ENCODE peak calls at places on chromosomes 4 and X, in six cellular contexts. One of them, this sample, is unnamed.

GRCh38 chr4:144178414-144178813 is 37.9 kb upstream of the GYPA start:
- DNase-seq in progenitor cell of endocrine pancreas: no peak
- DNase-seq in GM20000: no peak
- DNase-seq in tibial nerve: no peak
- DNase-seq in AG09319: no peak
- DNase-seq in GM10248: no peak
- DNase-seq in this sample: no peak

GRCh38 chrX:39689374-39690104 is 408.2 kb downstream of the BCOR start:
- DNase-seq in tibial nerve: no peak
- DNase-seq in GM20000: no peak
- DNase-seq in GM10248: no peak
- DNase-seq in progenitor cell of endocrine pancreas: no peak
- DNase-seq in AG09319: no peak
- DNase-seq in this sample: no peak

GRCh38 chr4:164109517-164109916 is 615.0 kb downstream of the TMA16 start:
- DNase-seq in AG09319: no peak
- DNase-seq in tibial nerve: no peak
- DNase-seq in GM20000: no peak
- DNase-seq in GM10248: no peak
- DNase-seq in progenitor cell of endocrine pancreas: no peak
- DNase-seq in this sample: no peak

GRCh38 chr4:2804973-2805501 is 12.2 kb downstream of the SH3BP2 start:
- DNase-seq in GM10248: no peak
- DNase-seq in AG09319: no peak
- DNase-seq in GM20000: no peak
- DNase-seq in tibial nerve: no peak
- DNase-seq in progenitor cell of endocrine pancreas: no peak
- DNase-seq in this sample: no peak

GRCh38 chrX:121161501-121161933 is 114.1 kb downstream of the GLUD2 start:
- DNase-seq in GM10248: no peak
- DNase-seq in AG09319: no peak
- DNase-seq in GM20000: no peak
- DNase-seq in tibial nerve: no peak
- DNase-seq in progenitor cell of endocrine pancreas: no peak
- DNase-seq in this sample: no peak

GRCh38 chr4:168637872-168638756 is 141.3 kb downstream of the PALLD start:
- DNase-seq in AG09319: peak; percentile 70
- DNase-seq in GM20000: no peak
- DNase-seq in GM10248: no peak
- DNase-seq in tibial nerve: no peak
- DNase-seq in progenitor cell of endocrine pancreas: no peak
- DNase-seq in this sample: no peak

GRCh38 chr4:126071346-126072333 is 756.9 kb downstream of the FAT4 start:
- DNase-seq in progenitor cell of endocrine pancreas: no peak
- DNase-seq in GM10248: no peak
- DNase-seq in GM20000: no peak
- DNase-seq in AG09319: peak; percentile 44
- DNase-seq in tibial nerve: no peak
- DNase-seq in this sample: no peak

GRCh38 chr4:22191565-22192301 is 243.2 kb upstream of the KCNIP4 start:
- DNase-seq in tibial nerve: no peak
- DNase-seq in AG09319: no peak
- DNase-seq in GM10248: no peak
- DNase-seq in progenitor cell of endocrine pancreas: no peak
- DNase-seq in GM20000: no peak
- DNase-seq in this sample: no peak

GRCh38 chrX:125210146-125210545 is 109.5 kb upstream of the TEX13C start:
- DNase-seq in GM10248: no peak
- DNase-seq in GM20000: no peak
- DNase-seq in tibial nerve: no peak
- DNase-seq in progenitor cell of endocrine pancreas: no peak
- DNase-seq in AG09319: no peak
- DNase-seq in this sample: no peak

GRCh38 chr4:41795796-41796195 is 47.3 kb upstream of the PHOX2B start:
- DNase-seq in tibial nerve: no peak
- DNase-seq in GM20000: no peak
- DNase-seq in progenitor cell of endocrine pancreas: no peak
- DNase-seq in GM10248: no peak
- DNase-seq in AG09319: no peak
- DNase-seq in this sample: no peak

GRCh38 chr4:85677286-85677685 is 202.3 kb downstream of the ARHGAP24 start:
- DNase-seq in GM10248: no peak
- DNase-seq in AG09319: no peak
- DNase-seq in GM20000: no peak
- DNase-seq in tibial nerve: no peak
- DNase-seq in progenitor cell of endocrine pancreas: no peak
- DNase-seq in this sample: no peak

GRCh38 chrX:115949900-115950822 is 220.4 kb upstream of the AGTR2 start:
- DNase-seq in GM20000: no peak
- DNase-seq in progenitor cell of endocrine pancreas: no peak
- DNase-seq in tibial nerve: no peak
- DNase-seq in AG09319: no peak
- DNase-seq in GM10248: no peak
- DNase-seq in this sample: no peak

GRCh38 chr4:106266201-106266600 is 49.8 kb downstream of the TBCK start:
- DNase-seq in tibial nerve: no peak
- DNase-seq in progenitor cell of endocrine pancreas: no peak
- DNase-seq in GM10248: no peak
- DNase-seq in AG09319: peak; percentile 28
- DNase-seq in GM20000: peak; percentile 12
- DNase-seq in this sample: no peak

GRCh38 chrX:12890467-12890866 is 16.0 kb upstream of the TLR8 start:
- DNase-seq in tibial nerve: no peak
- DNase-seq in GM20000: peak; percentile 29
- DNase-seq in AG09319: no peak
- DNase-seq in GM10248: peak; percentile 42
- DNase-seq in progenitor cell of endocrine pancreas: no peak
- DNase-seq in this sample: no peak

GRCh38 chrX:98068210-98068609 is 1184.5 kb downstream of the RPA4 start:
- DNase-seq in tibial nerve: no peak
- DNase-seq in AG09319: no peak
- DNase-seq in progenitor cell of endocrine pancreas: no peak
- DNase-seq in GM10248: no peak
- DNase-seq in GM20000: no peak
- DNase-seq in this sample: no peak

GRCh38 chrX:21723814-21724213 is 34.1 kb downstream of the SMPX start:
- DNase-seq in tibial nerve: no peak
- DNase-seq in GM10248: no peak
- DNase-seq in GM20000: no peak
- DNase-seq in AG09319: no peak
- DNase-seq in progenitor cell of endocrine pancreas: no peak
- DNase-seq in this sample: no peak

GRCh38 chr4:7812191-7812860 is 127.3 kb downstream of the AFAP1 start:
- DNase-seq in GM20000: no peak
- DNase-seq in GM10248: no peak
- DNase-seq in AG09319: no peak
- DNase-seq in progenitor cell of endocrine pancreas: no peak
- DNase-seq in tibial nerve: no peak
- DNase-seq in this sample: no peak

GRCh38 chr4:165927366-165927765 is 54.3 kb downstream of the TLL1 start:
- DNase-seq in tibial nerve: no peak
- DNase-seq in progenitor cell of endocrine pancreas: no peak
- DNase-seq in GM10248: no peak
- DNase-seq in GM20000: no peak
- DNase-seq in AG09319: no peak
- DNase-seq in this sample: no peak

GRCh38 chrX:10620121-10620699 is at the start of gene MID1:
- DNase-seq in GM20000: peak; percentile 11
- DNase-seq in AG09319: peak; percentile 51
- DNase-seq in progenitor cell of endocrine pancreas: peak; percentile 33
- DNase-seq in tibial nerve: peak; percentile 59
- DNase-seq in GM10248: peak; percentile 12
- DNase-seq in this sample: peak; percentile 72

GRCh38 chrX:115689931-115690330 is 129.0 kb downstream of the PLS3 start:
- DNase-seq in AG09319: no peak
- DNase-seq in GM20000: no peak
- DNase-seq in GM10248: no peak
- DNase-seq in tibial nerve: no peak
- DNase-seq in progenitor cell of endocrine pancreas: no peak
- DNase-seq in this sample: no peak

GRCh38 chr4:3226467-3226866 is 22.5 kb upstream of the MSANTD1 start:
- DNase-seq in GM10248: no peak
- DNase-seq in GM20000: no peak
- DNase-seq in tibial nerve: no peak
- DNase-seq in progenitor cell of endocrine pancreas: no peak
- DNase-seq in AG09319: no peak
- DNase-seq in this sample: no peak

GRCh38 chr4:150960818-150961217 is 54.3 kb downstream of the LRBA start:
- DNase-seq in GM10248: no peak
- DNase-seq in AG09319: no peak
- DNase-seq in GM20000: no peak
- DNase-seq in progenitor cell of endocrine pancreas: no peak
- DNase-seq in tibial nerve: no peak
- DNase-seq in this sample: no peak

DNA sequence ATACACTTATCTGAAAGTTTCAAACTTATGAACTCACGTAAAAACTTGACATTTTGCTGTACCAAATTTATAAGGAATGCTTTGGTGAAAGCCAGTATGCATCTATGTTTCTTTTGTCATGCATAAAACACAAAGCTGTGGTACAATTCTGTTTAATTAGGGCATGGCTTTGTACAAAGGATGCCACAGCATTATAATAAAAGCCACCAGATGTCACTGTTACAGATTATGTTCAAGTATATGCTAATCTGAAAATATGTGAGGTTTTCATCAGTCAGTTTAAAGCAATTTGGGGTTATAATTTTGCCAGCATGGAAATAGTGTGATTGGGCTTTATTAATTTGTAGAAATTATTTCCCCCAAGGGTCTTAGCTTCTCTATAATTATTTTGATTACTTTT is 69.0 kb downstream of the ATOH1 start:
- DNase-seq in AG09319: no peak
- DNase-seq in tibial nerve: no peak
- DNase-seq in progenitor cell of endocrine pancreas: no peak
- DNase-seq in GM10248: no peak
- DNase-seq in GM20000: peak; percentile 12
- DNase-seq in this sample: no peak
- TF ChIP-seq CTCF in AG09319: no peak
- TF ChIP-seq CTCF in tibial nerve: peak; percentile 14
- TF ChIP-seq CTCF in progenitor cell of endocrine pancreas: peak; percentile 32
- TF ChIP-seq CTCF in GM10248: peak; percentile 32
- TF ChIP-seq CTCF in GM20000: no peak
- TF ChIP-seq CTCF in this sample: peak; percentile 64

DNA sequence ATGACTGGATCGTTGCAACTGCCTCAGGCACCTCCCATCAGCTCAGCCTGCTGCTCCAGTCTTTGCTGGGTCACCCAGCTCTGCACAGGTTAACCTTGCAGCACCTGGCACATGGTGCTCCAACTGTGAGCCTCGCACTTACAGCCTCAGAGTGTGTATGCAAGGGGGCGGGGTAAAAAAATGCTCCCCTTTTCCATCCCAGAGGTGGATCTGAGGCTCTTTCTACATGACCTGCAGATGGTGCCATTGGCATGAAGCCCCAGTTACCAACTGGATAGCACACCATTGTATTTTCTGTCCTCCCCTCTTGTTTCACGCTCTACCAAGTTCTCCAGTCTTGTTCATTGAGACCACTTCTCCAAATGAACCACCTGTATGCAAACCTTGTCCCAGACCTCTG is 46.2 kb upstream of the TRPC3 start:
- DNase-seq in tibial nerve: no peak
- DNase-seq in AG09319: no peak
- DNase-seq in progenitor cell of endocrine pancreas: no peak
- DNase-seq in GM20000: no peak
- DNase-seq in GM10248: no peak
- DNase-seq in this sample: no peak
- TF ChIP-seq CTCF in tibial nerve: no peak
- TF ChIP-seq CTCF in AG09319: peak; percentile 17
- TF ChIP-seq CTCF in progenitor cell of endocrine pancreas: no peak
- TF ChIP-seq CTCF in GM20000: no peak
- TF ChIP-seq CTCF in GM10248: no peak
- TF ChIP-seq CTCF in this sample: no peak

GRCh38 chr4:44671636-44672035 is 6.6 kb upstream of the GUF1 start:
- DNase-seq in GM20000: no peak
- DNase-seq in progenitor cell of endocrine pancreas: no peak
- DNase-seq in tibial nerve: no peak
- DNase-seq in GM10248: no peak
- DNase-seq in AG09319: no peak
- DNase-seq in this sample: no peak

GRCh38 chr4:44678094-44679023 is at the start of gene GUF1:
- DNase-seq in GM10248: peak; percentile 89
- DNase-seq in GM20000: peak; percentile 89
- DNase-seq in tibial nerve: peak; percentile 78
- DNase-seq in progenitor cell of endocrine pancreas: peak; percentile 69
- DNase-seq in AG09319: peak; percentile 49
- DNase-seq in this sample: peak; percentile 89

GRCh38 chr4:44679060-44679459 is 840 bp downstream of the GUF1 start:
- DNase-seq in AG09319: no peak
- DNase-seq in GM10248: no peak
- DNase-seq in GM20000: peak; percentile 13
- DNase-seq in progenitor cell of endocrine pancreas: no peak
- DNase-seq in tibial nerve: no peak
- DNase-seq in this sample: no peak

GRCh38 chr4:44670466-44671199 is 7.6 kb upstream of the GUF1 start:
- DNase-seq in GM20000: no peak
- DNase-seq in AG09319: no peak
- DNase-seq in GM10248: no peak
- DNase-seq in progenitor cell of endocrine pancreas: no peak
- DNase-seq in tibial nerve: no peak
- DNase-seq in this sample: no peak

DNA sequence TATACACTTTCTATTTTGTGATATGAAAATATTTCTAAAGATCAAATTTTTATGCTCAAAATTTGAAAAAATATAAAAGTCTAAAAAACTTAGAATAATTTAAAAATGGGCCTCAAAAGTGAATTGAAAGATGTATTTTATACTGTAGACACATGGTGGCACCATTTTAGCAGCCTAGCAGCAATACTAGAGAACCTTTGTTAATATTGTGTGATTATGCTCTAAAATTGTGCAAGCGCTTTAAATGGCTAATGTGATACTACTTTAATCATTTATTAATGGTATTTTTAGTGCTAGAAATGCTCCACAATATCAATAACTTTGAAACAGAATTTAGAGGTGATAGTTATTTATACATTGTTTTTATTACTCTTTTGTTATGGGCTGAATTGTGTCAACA is 3.7 kb upstream of the GUF1 start:
- DNase-seq in GM10248: no peak
- DNase-seq in AG09319: no peak
- DNase-seq in GM20000: no peak
- DNase-seq in tibial nerve: no peak
- DNase-seq in progenitor cell of endocrine pancreas: no peak
- DNase-seq in this sample: no peak
- TF ChIP-seq CTCF in GM10248: no peak
- TF ChIP-seq CTCF in AG09319: no peak
- TF ChIP-seq CTCF in GM20000: no peak
- TF ChIP-seq CTCF in tibial nerve: no peak
- TF ChIP-seq CTCF in progenitor cell of endocrine pancreas: no peak
- TF ChIP-seq CTCF in this sample: no peak

DNA sequence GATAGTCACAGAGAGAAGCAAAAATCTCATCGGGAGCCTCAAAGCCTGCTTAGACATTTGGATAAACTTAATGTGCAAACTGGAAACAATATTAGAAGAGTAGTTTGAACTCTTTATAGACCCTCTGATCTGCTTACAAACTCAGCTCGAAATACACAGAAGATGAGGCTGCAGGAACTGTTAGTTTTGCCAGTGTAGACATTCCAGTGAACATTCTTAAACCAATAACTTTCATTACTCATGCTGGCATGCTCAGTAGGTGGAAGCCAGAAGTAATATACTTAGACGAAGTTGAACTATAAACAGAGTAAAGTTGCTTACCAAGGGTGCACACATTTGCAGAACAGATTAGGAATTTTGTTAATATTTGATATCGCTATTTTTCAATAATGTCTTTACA is 303.5 kb downstream of the ANKRD50 start:
- DNase-seq in tibial nerve: no peak
- DNase-seq in progenitor cell of endocrine pancreas: no peak
- DNase-seq in AG09319: no peak
- DNase-seq in GM10248: no peak
- DNase-seq in GM20000: no peak
- DNase-seq in this sample: no peak
- TF ChIP-seq CTCF in tibial nerve: no peak
- TF ChIP-seq CTCF in progenitor cell of endocrine pancreas: no peak
- TF ChIP-seq CTCF in AG09319: no peak
- TF ChIP-seq CTCF in GM10248: no peak
- TF ChIP-seq CTCF in GM20000: no peak
- TF ChIP-seq CTCF in this sample: no peak

This sample was measured in type B pancreatic cell.